ENCODE peak calls at places on chromosomes 7 and 10, in eight cellular contexts. One of them, this sample, is unnamed.

GRCh38 chr10:58897708-58898107 is 278.7 kb upstream of the PHYHIPL start:
- DNase-seq in neural crest cell: no peak
- DNase-seq in RWPE1: no peak
- DNase-seq in endodermal cell: no peak
- DNase-seq in stomach: no peak
- DNase-seq in fibroblast of mammary gland: peak
- DNase-seq in Panc1: no peak
- DNase-seq in mammary epithelial cell: no peak
- DNase-seq in this sample: no peak

GRCh38 chr7:36131026-36131425 is 22.0 kb upstream of the EEPD1 start:
- DNase-seq in neural crest cell: no peak
- DNase-seq in RWPE1: no peak
- DNase-seq in endodermal cell: no peak
- DNase-seq in stomach: no peak
- DNase-seq in fibroblast of mammary gland: no peak
- DNase-seq in Panc1: no peak
- DNase-seq in mammary epithelial cell: no peak
- DNase-seq in this sample: no peak

GRCh38 chr7:119664601-119665000 is 608.4 kb upstream of the KCND2 start:
- DNase-seq in neural crest cell: no peak
- DNase-seq in RWPE1: peak
- DNase-seq in endodermal cell: no peak
- DNase-seq in stomach: no peak
- DNase-seq in fibroblast of mammary gland: peak
- DNase-seq in Panc1: peak
- DNase-seq in mammary epithelial cell: peak
- DNase-seq in this sample: no peak

GRCh38 chr7:47556511-47557180 is 25.3 kb downstream of the TNS3 start:
- DNase-seq in neural crest cell: no peak
- DNase-seq in RWPE1: no peak
- DNase-seq in endodermal cell: no peak
- DNase-seq in stomach: no peak
- DNase-seq in fibroblast of mammary gland: peak
- DNase-seq in Panc1: no peak
- DNase-seq in mammary epithelial cell: no peak
- DNase-seq in this sample: no peak

GRCh38 chr10:132793871-132794849 is 8.2 kb upstream of the NKX6-2 start:
- DNase-seq in neural crest cell: no peak
- DNase-seq in RWPE1: no peak
- DNase-seq in endodermal cell: no peak
- DNase-seq in stomach: no peak
- DNase-seq in fibroblast of mammary gland: peak
- DNase-seq in Panc1: no peak
- DNase-seq in mammary epithelial cell: no peak
- DNase-seq in this sample: no peak

GRCh38 chr10:3222068-3222467 is 49.5 kb upstream of the PITRM1 start:
- DNase-seq in neural crest cell: no peak
- DNase-seq in RWPE1: no peak
- DNase-seq in endodermal cell: peak
- DNase-seq in stomach: no peak
- DNase-seq in fibroblast of mammary gland: peak
- DNase-seq in Panc1: no peak
- DNase-seq in mammary epithelial cell: no peak
- DNase-seq in this sample: no peak

GRCh38 chr7:47253650-47254080 is 328.2 kb downstream of the TNS3 start:
- DNase-seq in neural crest cell: no peak
- DNase-seq in RWPE1: peak
- DNase-seq in endodermal cell: peak
- DNase-seq in stomach: no peak
- DNase-seq in fibroblast of mammary gland: peak
- DNase-seq in Panc1: no peak
- DNase-seq in mammary epithelial cell: peak
- DNase-seq in this sample: no peak

GRCh38 chr7:26291699-26292538 is at the start of gene SNX10:
- DNase-seq in neural crest cell: peak
- DNase-seq in RWPE1: peak
- DNase-seq in endodermal cell: peak
- DNase-seq in stomach: peak
- DNase-seq in fibroblast of mammary gland: no peak
- DNase-seq in Panc1: no peak
- DNase-seq in mammary epithelial cell: peak
- DNase-seq in this sample: peak

GRCh38 chr7:73703985-73704639 is 15.4 kb downstream of the STX1A start:
- DNase-seq in neural crest cell: peak
- DNase-seq in RWPE1: no peak
- DNase-seq in endodermal cell: peak
- DNase-seq in stomach: peak
- DNase-seq in fibroblast of mammary gland: peak
- DNase-seq in Panc1: no peak
- DNase-seq in mammary epithelial cell: no peak
- DNase-seq in this sample: no peak

GRCh38 chr7:54090652-54091213 is 451.4 kb upstream of the VSTM2A start:
- DNase-seq in neural crest cell: no peak
- DNase-seq in RWPE1: no peak
- DNase-seq in endodermal cell: peak
- DNase-seq in stomach: no peak
- DNase-seq in fibroblast of mammary gland: no peak
- DNase-seq in Panc1: no peak
- DNase-seq in mammary epithelial cell: no peak
- DNase-seq in this sample: no peak

GRCh38 chr10:60937022-60937421 is 7.0 kb downstream of the RHOBTB1 start:
- DNase-seq in neural crest cell: no peak
- DNase-seq in RWPE1: no peak
- DNase-seq in endodermal cell: no peak
- DNase-seq in stomach: no peak
- DNase-seq in fibroblast of mammary gland: no peak
- DNase-seq in Panc1: no peak
- DNase-seq in mammary epithelial cell: no peak
- DNase-seq in this sample: no peak

DNA sequence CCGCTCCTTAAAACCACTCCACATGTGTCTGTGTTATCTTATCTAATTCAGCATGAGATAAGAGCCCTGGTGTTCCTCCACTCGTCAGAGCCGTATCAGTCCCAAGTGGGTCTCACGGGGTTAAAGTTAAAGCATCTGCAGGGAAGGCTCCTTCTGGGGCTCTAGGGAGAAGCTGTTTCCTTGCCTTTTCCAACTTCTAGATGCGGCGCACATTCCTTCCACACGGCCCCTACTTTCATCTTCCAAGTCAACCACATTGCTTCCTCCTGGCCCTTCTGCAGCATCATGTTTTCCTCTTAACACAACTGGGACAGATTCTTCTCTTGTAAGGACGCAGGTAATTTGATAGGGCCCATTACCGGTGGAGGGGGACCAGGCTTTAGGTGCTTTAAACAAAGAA is 620.1 kb upstream of the DPP6 start:
- DNase-seq in neural crest cell: no peak
- DNase-seq in RWPE1: no peak
- DNase-seq in endodermal cell: peak
- DNase-seq in stomach: no peak
- DNase-seq in fibroblast of mammary gland: no peak
- DNase-seq in Panc1: no peak
- DNase-seq in mammary epithelial cell: no peak
- DNase-seq in this sample: no peak
- TF ChIP-seq CTCF in neural crest cell: no peak
- TF ChIP-seq CTCF in RWPE1: no peak
- TF ChIP-seq CTCF in endodermal cell: no peak
- TF ChIP-seq CTCF in stomach: no peak
- TF ChIP-seq CTCF in fibroblast of mammary gland: no peak
- TF ChIP-seq CTCF in Panc1: no peak
- TF ChIP-seq CTCF in mammary epithelial cell: no peak
- TF ChIP-seq CTCF in this sample: no peak

DNA sequence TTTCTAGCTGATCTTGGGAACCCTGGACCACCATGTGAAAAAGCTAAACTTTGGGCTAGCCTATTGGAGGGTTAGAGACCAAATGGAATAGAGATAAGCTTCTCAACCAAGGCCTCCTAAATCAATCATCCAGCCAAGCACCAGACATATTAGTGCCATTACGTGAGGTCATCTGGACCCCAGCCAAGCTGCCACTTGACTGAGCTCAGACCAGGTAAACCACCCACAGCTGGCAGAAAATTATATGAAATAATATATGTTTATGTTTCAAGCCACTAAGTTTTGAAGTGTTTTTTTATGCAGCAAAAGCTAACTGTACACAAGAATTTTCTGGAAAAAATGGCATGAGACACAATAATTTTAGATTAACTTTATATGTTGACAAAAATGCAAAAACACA is 82.6 kb upstream of the PCGF5 start:
- DNase-seq in neural crest cell: no peak
- DNase-seq in RWPE1: no peak
- DNase-seq in endodermal cell: no peak
- DNase-seq in stomach: no peak
- DNase-seq in fibroblast of mammary gland: no peak
- DNase-seq in Panc1: no peak
- DNase-seq in mammary epithelial cell: no peak
- DNase-seq in this sample: no peak
- TF ChIP-seq CTCF in neural crest cell: no peak
- TF ChIP-seq CTCF in RWPE1: no peak
- TF ChIP-seq CTCF in endodermal cell: no peak
- TF ChIP-seq CTCF in stomach: no peak
- TF ChIP-seq CTCF in fibroblast of mammary gland: no peak
- TF ChIP-seq CTCF in Panc1: no peak
- TF ChIP-seq CTCF in mammary epithelial cell: no peak
- TF ChIP-seq CTCF in this sample: no peak

GRCh38 chr7:513521-514166 is 6.0 kb downstream of the PDGFA start:
- DNase-seq in neural crest cell: no peak
- DNase-seq in RWPE1: no peak
- DNase-seq in endodermal cell: no peak
- DNase-seq in stomach: no peak
- DNase-seq in fibroblast of mammary gland: peak
- DNase-seq in Panc1: no peak
- DNase-seq in mammary epithelial cell: peak
- DNase-seq in this sample: no peak
- TF ChIP-seq CTCF in neural crest cell: no peak
- TF ChIP-seq CTCF in RWPE1: peak
- TF ChIP-seq CTCF in endodermal cell: peak
- TF ChIP-seq CTCF in stomach: no peak
- TF ChIP-seq CTCF in fibroblast of mammary gland: no peak
- TF ChIP-seq CTCF in Panc1: no peak
- TF ChIP-seq CTCF in mammary epithelial cell: no peak
- TF ChIP-seq CTCF in this sample: no peak

GRCh38 chr7:1911571-1911970 is 241.5 kb downstream of the ELFN1 start:
- DNase-seq in neural crest cell: no peak
- DNase-seq in RWPE1: no peak
- DNase-seq in endodermal cell: no peak
- DNase-seq in stomach: no peak
- DNase-seq in fibroblast of mammary gland: no peak
- DNase-seq in Panc1: no peak
- DNase-seq in mammary epithelial cell: no peak
- DNase-seq in this sample: no peak

GRCh38 chr7:1913290-1914282 is 243.5 kb downstream of the ELFN1 start:
- DNase-seq in neural crest cell: no peak
- DNase-seq in RWPE1: no peak
- DNase-seq in endodermal cell: no peak
- DNase-seq in stomach: no peak
- DNase-seq in fibroblast of mammary gland: no peak
- DNase-seq in Panc1: no peak
- DNase-seq in mammary epithelial cell: no peak
- DNase-seq in this sample: no peak

GRCh38 chr7:1910827-1911226 is 240.8 kb downstream of the ELFN1 start:
- DNase-seq in neural crest cell: no peak
- DNase-seq in RWPE1: no peak
- DNase-seq in endodermal cell: no peak
- DNase-seq in stomach: no peak
- DNase-seq in fibroblast of mammary gland: no peak
- DNase-seq in Panc1: no peak
- DNase-seq in mammary epithelial cell: no peak
- DNase-seq in this sample: no peak

GRCh38 chr7:1914321-1914720 is 244.2 kb downstream of the ELFN1 start:
- DNase-seq in neural crest cell: no peak
- DNase-seq in RWPE1: no peak
- DNase-seq in endodermal cell: no peak
- DNase-seq in stomach: no peak
- DNase-seq in fibroblast of mammary gland: peak
- DNase-seq in Panc1: no peak
- DNase-seq in mammary epithelial cell: no peak
- DNase-seq in this sample: no peak

DNA sequence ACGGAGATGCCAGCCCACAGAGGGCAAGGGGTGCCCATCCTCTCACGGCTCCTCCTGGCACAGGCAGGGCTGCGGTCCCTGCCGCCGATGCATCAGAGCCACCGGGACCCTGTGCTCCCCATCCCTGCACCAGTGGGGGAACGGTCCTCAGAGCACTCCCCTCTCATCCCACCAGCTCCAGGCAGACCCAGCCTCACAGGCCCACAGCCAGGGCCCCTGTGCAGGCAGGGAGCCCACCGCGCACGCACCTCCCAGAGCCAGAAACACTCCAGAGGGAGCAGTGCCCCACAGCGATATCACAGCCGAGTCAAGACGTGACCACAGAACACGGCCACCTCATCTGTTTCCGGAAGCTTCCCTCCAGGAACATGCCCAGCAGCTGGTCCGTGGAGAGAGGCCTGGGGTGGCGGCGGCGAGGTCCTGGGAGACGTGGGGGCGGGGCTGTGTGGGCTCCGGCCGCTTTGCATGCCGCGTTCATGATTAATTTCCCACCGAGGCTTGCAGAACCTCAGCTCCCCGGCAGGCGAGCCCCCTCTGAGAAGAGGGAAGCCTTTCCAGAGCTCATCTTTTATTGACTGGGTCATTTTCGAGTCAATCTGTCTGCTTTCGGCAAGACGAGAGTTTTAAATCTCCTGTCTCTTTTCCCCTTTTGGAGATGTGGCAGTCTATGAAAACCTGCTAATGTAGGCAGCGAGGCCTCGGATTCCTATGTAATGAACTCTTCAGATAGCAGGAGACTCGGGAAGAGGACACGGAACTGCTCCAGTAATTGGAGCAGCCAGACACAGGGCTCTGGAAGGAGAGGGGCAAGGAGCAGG is 242.6 kb downstream of the ELFN1 start:
- DNase-seq in neural crest cell: no peak
- DNase-seq in RWPE1: no peak
- DNase-seq in endodermal cell: no peak
- DNase-seq in stomach: no peak
- DNase-seq in fibroblast of mammary gland: peak
- DNase-seq in Panc1: no peak
- DNase-seq in mammary epithelial cell: no peak
- DNase-seq in this sample: no peak
- TF ChIP-seq CTCF in neural crest cell: no peak
- TF ChIP-seq CTCF in RWPE1: no peak
- TF ChIP-seq CTCF in endodermal cell: no peak
- TF ChIP-seq CTCF in stomach: no peak
- TF ChIP-seq CTCF in fibroblast of mammary gland: peak
- TF ChIP-seq CTCF in Panc1: no peak
- TF ChIP-seq CTCF in mammary epithelial cell: no peak
- TF ChIP-seq CTCF in this sample: no peak

DNA sequence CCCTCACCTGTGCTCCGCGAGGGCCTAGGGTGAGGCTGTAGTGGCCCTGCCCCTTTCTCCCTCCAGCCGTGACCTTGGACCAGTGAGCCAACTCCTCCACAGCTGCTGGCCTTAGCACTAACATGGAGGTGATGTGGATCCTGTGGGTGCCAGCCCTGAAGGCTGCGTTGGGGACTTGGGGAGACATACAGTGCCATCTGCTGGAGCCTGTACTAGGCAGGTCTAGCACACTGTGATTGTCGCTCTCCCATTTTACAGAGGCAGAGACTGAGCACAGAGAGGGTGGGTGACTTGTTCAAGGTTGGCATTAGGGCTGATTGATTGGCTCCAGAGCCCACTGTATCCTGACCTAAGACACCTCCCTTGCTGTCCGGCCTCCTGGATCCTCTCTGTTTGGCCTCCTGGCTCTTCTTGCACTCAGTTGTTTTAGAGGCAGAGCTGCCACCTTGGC is 37.6 kb downstream of the PRF1 start:
- DNase-seq in neural crest cell: no peak
- DNase-seq in RWPE1: no peak
- DNase-seq in endodermal cell: no peak
- DNase-seq in stomach: no peak
- DNase-seq in fibroblast of mammary gland: no peak
- DNase-seq in Panc1: no peak
- DNase-seq in mammary epithelial cell: no peak
- DNase-seq in this sample: no peak
- TF ChIP-seq CTCF in neural crest cell: no peak
- TF ChIP-seq CTCF in RWPE1: no peak
- TF ChIP-seq CTCF in endodermal cell: no peak
- TF ChIP-seq CTCF in stomach: no peak
- TF ChIP-seq CTCF in fibroblast of mammary gland: no peak
- TF ChIP-seq CTCF in Panc1: no peak
- TF ChIP-seq CTCF in mammary epithelial cell: peak
- TF ChIP-seq CTCF in this sample: no peak